ENCODE peak calls at places on chromosomes 5 and 9, in nine cellular contexts. R is GM23248, E is GM23338, Z is OCI-LY7, G is HCT116, Q is SK-N-SH, C is neural progenitor cell, M is hepatocyte, X is PC-3. A is an unnamed sample.

GRCh38 chr9:127897194-127897692 is 2.2 kb downstream of the ST6GALNAC6 start:
- DNase-seq in R (peak), E (peak), Z (peak), G (no peak), Q (peak), C (peak), M (peak), X (no peak), A (no peak)

GRCh38 chr5:113336975-113337374 is 97.8 kb downstream of the TSSK1B start:
- DNase-seq in R (peak), E (peak), Z (peak), G (peak), Q (peak), C (peak), M (peak), X (peak), A (peak)

GRCh38 chr9:127910613-127911205 is 6.1 kb downstream of the ST6GALNAC4 start:
- DNase-seq in R (peak), E (peak), Z (no peak), G (no peak), Q (no peak), C (no peak), M (no peak), X (no peak), A (no peak)

GRCh38 chr9:137027369-137028012 is 546 bp downstream of the ABCA2 start:
- DNase-seq in R (peak), E (peak), Z (no peak), G (no peak), Q (peak), C (peak), M (peak), X (peak), A (no peak)

GRCh38 chr5:84986688-84987087 is 602.0 kb upstream of the EDIL3 start:
- DNase-seq in R (no peak), E (no peak), Z (no peak), G (no peak), Q (no peak), C (no peak), M (no peak), X (peak), A (no peak)

GRCh38 chr5:128201065-128201926 is 117.7 kb downstream of the SLC12A2 start:
- DNase-seq in R (peak), E (peak), Z (peak), G (no peak), Q (peak), C (peak), M (peak), X (peak), A (peak)

GRCh38 chr5:66511491-66511890 is 84.7 kb upstream of the MAST4 start:
- DNase-seq in R (peak), E (no peak), Z (no peak), G (no peak), Q (no peak), C (no peak), M (no peak), X (no peak), A (no peak)

GRCh38 chr5:124527220-124527991 is 219.0 kb downstream of the ZNF608 start:
- DNase-seq in R (peak), E (no peak), Z (no peak), G (no peak), Q (no peak), C (peak), M (peak), X (peak), A (no peak)

GRCh38 chr5:76472338-76473336 is 69.6 kb downstream of the IQGAP2 start:
- DNase-seq in R (no peak), E (no peak), Z (no peak), G (no peak), Q (no peak), C (no peak), M (no peak), X (peak), A (no peak)

GRCh38 chr9:6876195-6876594 is 118.4 kb downstream of the KDM4C start:
- DNase-seq in R (peak), E (no peak), Z (no peak), G (no peak), Q (no peak), C (no peak), M (no peak), X (no peak), A (no peak)

GRCh38 chr9:109317979-109318671 is 2.7 kb downstream of the EPB41L4B start:
- DNase-seq in R (no peak), E (peak), Z (no peak), G (no peak), Q (no peak), C (peak), M (no peak), X (peak), A (no peak)

GRCh38 chr5:142915840-142916424 is 145.8 kb downstream of the ARHGAP26 start:
- DNase-seq in R (peak), E (peak), Z (peak), G (no peak), Q (peak), C (peak), M (peak), X (peak), A (peak)

GRCh38 chr5:173795601-173796000 is 92.5 kb upstream of the CPEB4 start:
- DNase-seq in R (peak), E (no peak), Z (no peak), G (no peak), Q (no peak), C (no peak), M (peak), X (peak), A (no peak)

GRCh38 chr5:35898952-35899351 is 39.5 kb downstream of the CAPSL start:
- DNase-seq in R (no peak), E (no peak), Z (no peak), G (no peak), Q (no peak), C (no peak), M (no peak), X (no peak), A (no peak)

GRCh38 chr9:79581794-79582193 is 10.0 kb downstream of the TLE4 start:
- DNase-seq in R (peak), E (no peak), Z (no peak), G (no peak), Q (no peak), C (peak), M (peak), X (peak), A (no peak)

GRCh38 chr9:131013771-131014676 is 5.0 kb downstream of the LAMC3 start:
- DNase-seq in R (peak), E (no peak), Z (no peak), G (no peak), Q (no peak), C (no peak), M (no peak), X (no peak), A (no peak)

GRCh38 chr5:37308796-37309195 is 59.6 kb upstream of the CPLANE1 start:
- DNase-seq in R (peak), E (no peak), Z (no peak), G (no peak), Q (no peak), C (no peak), M (no peak), X (no peak), A (no peak)

GRCh38 chr9:82223442-82223841 is 234.9 kb downstream of the SPATA31D1 start:
- DNase-seq in R (no peak), E (no peak), Z (no peak), G (no peak), Q (no peak), C (no peak), M (no peak), X (no peak), A (no peak)

GRCh38 chr5:159133041-159133741 is 33.5 kb upstream of the EBF1 start:
- DNase-seq in R (peak), E (peak), Z (peak), G (peak), Q (peak), C (peak), M (peak), X (peak), A (peak)

GRCh38 chr9:111038336-111039202 is at the start of gene LPAR1:
- DNase-seq in R (peak), E (peak), Z (no peak), G (peak), Q (peak), C (peak), M (peak), X (peak), A (no peak)

GRCh38 chr9:94827584-94828304 is 101.2 kb downstream of the AOPEP start:
- DNase-seq in R (no peak), E (no peak), Z (no peak), G (no peak), Q (no peak), C (no peak), M (peak), X (no peak), A (no peak)

GRCh38 chr9:123174887-123175518 is 93.4 kb downstream of the STRBP start:
- DNase-seq in R (no peak), E (peak), Z (peak), G (no peak), Q (no peak), C (no peak), M (no peak), X (no peak), A (peak)

GRCh38 chr5:135227064-135228022 is 171.7 kb downstream of the MACROH2A1 start:
- DNase-seq in R (no peak), E (no peak), Z (no peak), G (no peak), Q (no peak), C (no peak), M (no peak), X (no peak), A (no peak)

DNA sequence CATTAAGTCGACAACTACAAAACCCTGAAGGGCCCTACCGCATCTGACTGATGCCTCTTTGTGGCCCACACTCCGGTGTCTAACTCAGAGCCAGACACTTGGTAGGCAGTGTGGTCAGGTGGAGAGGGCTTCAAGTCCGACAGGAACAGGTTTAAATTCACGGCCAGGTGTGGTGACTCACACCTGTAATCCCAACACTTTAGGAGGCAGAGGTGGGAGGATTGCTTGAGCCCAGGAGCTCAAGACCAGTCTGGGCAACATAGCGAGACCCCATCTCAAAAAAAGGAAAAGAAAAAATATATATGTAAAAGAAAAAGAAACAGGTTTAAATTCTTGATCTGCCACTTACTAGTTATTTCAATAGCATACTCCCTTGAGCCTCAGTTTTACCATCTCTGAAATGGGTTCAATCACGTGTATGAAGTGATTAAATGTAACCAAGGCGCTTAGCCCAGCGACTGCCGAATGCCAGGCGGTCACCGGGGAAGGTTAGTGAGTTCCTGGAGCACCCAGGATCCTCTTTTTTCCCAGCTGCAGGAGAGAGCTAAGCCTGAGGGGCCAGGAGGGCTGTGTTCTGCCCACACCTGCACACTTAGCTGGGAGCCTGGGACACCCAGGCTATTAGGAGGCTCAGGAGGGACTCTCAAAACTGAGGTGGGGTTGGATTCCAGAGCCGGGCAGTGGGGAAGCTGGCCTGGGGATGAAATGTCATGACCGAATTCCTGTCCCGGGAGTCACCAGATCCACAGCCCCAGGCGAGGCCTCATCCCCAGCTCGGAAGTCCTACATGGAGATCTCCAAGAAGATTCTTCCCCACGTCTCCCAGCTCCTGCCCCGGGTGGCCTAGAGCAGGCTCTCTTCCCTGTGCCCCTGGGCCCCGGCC is 858 bp downstream of the CLTB start:
- DNase-seq in R (peak), E (peak), Z (peak), G (no peak), Q (peak), C (peak), M (peak), X (peak), A (no peak)
- TF ChIP-seq EZH2phosphoT487 in R (no peak), E (no peak), Z (no peak), G (no peak), Q (no peak), C (no peak), M (no peak), X (no peak), A (no peak)

DNA sequence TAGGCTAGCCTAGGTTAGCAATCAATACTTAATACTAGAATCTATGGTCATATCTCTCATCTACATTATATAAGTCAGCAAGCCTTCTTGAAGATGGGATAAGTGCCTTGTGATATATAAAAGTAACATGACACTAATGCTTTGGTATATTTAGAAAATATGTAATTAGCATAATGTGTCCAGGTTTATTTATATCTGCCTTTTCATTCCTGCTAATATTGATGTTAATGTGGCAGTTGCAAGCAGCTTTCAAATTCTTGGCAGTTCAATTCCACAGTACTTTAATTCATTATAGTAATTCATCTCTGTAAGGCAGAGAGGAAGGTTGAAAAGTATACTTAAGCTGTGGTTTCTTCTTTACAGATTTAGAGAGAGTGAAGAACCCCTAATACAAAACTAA is 1613.2 kb upstream of the ACO1 start:
- DNase-seq in R (no peak), E (no peak), Z (no peak), G (no peak), Q (no peak), C (no peak), M (no peak), X (no peak), A (no peak)
- TF ChIP-seq EZH2phosphoT487 in R (no peak), E (no peak), Z (no peak), G (no peak), Q (no peak), C (no peak), M (no peak), X (no peak), A (no peak)

DNA sequence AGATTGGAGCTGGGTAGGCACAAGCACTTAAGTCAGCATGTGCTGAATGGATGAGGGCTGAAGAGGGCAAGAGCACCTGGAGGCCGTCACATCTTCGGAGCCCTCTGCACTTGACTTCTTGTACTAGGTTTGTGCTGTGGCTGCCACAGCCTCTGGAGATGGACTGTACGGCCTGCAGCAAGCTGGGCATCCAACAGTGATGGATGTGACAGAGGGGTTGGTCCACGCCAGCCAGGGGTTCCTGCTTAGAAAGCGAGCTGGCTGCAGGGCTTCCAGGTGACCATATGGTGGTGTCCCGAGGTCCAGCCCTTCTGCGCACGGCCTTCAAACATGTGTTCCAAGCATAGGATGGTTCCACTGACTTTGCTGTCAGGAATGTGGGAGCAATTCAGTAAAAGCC is 65.1 kb upstream of the PHYKPL start:
- DNase-seq in R (no peak), E (no peak), Z (no peak), G (no peak), Q (no peak), C (no peak), M (no peak), X (no peak), A (no peak)
- TF ChIP-seq EZH2phosphoT487 in R (no peak), E (no peak), Z (no peak), G (no peak), Q (no peak), C (no peak), M (no peak), X (no peak), A (no peak)

DNA sequence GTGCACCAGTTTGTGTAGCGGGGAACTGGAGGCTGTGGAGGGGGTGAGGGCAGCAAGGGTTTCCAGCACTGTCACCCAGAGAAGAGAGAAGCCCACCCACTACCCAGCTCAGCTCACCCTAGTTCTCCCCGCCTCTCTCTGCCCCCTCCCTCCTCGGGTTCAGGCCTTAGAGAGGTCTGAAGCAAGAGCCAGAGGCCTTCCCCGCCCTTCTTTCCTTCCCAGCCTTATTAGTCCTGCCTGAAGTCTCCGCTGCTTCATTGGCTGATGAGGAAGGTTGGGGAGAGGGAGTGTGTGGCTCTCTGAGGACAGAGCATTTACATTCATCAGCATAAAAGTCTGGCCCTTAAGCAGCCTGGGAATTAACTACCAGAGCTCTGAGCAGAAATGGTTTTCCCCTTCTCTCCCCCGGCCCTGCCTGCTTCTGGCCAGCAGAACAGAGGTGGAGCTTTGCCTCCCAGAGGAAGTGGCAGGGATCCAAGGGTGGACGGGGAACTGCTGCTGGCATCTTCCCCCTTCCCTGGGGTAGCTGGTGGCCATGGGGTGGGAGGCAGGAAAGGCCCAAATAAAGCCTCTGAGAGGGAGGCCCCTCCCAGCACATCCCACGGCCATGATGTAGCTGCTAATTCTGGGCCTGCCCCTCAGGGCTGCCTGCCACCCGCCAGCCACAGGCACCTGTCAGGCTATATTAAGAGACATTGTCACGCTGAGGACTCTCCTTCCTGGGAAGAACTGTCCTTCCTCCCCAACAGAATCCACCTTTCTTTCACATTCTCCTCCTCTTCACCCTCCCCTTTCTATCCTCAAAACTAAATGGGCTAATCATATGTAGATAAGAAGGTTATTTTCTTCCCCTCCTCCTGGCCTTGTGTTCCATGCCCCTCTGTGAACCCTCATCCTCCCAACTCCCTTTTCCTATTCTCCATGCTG is 4.2 kb downstream of the DNAJB5 start:
- DNase-seq in R (peak), E (peak), Z (no peak), G (no peak), Q (peak), C (no peak), M (peak), X (no peak), A (no peak)
- TF ChIP-seq EZH2phosphoT487 in R (no peak), E (no peak), Z (no peak), G (no peak), Q (no peak), C (no peak), M (no peak), X (no peak), A (no peak)